ENCODE peak calls at places on chromosomes 7 and 10, in five cellular contexts. B is K562, K is GM12878, C is H1, Z is HepG2. I is an unnamed sample.
A peak's percentile ranks its signal among the peaks of the same experiment; 100 is the strongest.

GRCh38 chr7:133053321-133053891 is 28.5 kb downstream of the CHCHD3 start:
- DNase-seq in C (no peak), B (no peak), K (no peak), Z (no peak), I (no peak)

GRCh38 chr10:120503695-120504094 is 46.7 kb downstream of the PLPP4 start:
- DNase-seq in C (no peak), B (no peak), Z (no peak), K (no peak), I (no peak)

GRCh38 chr7:51644216-51644615 is 327.6 kb upstream of the COBL start:
- DNase-seq in C (no peak), Z (no peak), B (no peak), K (no peak), I (no peak)

GRCh38 chr7:74002474-74003017 is 25.4 kb upstream of the ELN start:
- DNase-seq in B (no peak), Z (no peak), K (no peak), C (no peak), I (no peak)

GRCh38 chr10:96299383-96299782 is 4.9 kb upstream of the DNTT start:
- DNase-seq in B (no peak), Z (no peak), C (no peak), K (no peak), I (no peak)

GRCh38 chr10:18328941-18329340 is 188.7 kb downstream of the CACNB2 start:
- DNase-seq in K (no peak), B (no peak), C (no peak), Z (no peak), I (no peak)

GRCh38 chr7:117682681-117683385 is 190.4 kb downstream of the CTTNBP2 start:
- DNase-seq in B (no peak), C (no peak), Z (no peak), K (no peak), I (peak; percentile 28)

GRCh38 chr10:86402283-86402931 is 35.8 kb upstream of the GRID1 start:
- DNase-seq in K (no peak), B (no peak), C (no peak), Z (peak; percentile 20), I (peak; percentile 34)

GRCh38 chr7:128069367-128070364 is 38.4 kb upstream of the LRRC4 start:
- DNase-seq in Z (no peak), C (no peak), K (no peak), B (no peak), I (no peak)

GRCh38 chr10:80529604-80530003 is 8.1 kb upstream of the SH2D4B start:
- DNase-seq in Z (no peak), C (no peak), B (no peak), K (no peak), I (no peak)

GRCh38 chr7:31957756-31958155 is 112.5 kb downstream of the PDE1C start:
- DNase-seq in K (no peak), C (no peak), B (no peak), Z (no peak), I (no peak)

GRCh38 chr10:100742067-100742771 is 3.2 kb upstream of the PAX2 start:
- DNase-seq in Z (no peak), B (no peak), C (peak; percentile 67), K (no peak), I (peak; percentile 54)

GRCh38 chr7:134016223-134016941 is 110.8 kb upstream of the LRGUK start:
- DNase-seq in B (peak; percentile 58), K (no peak), C (peak; percentile 60), Z (peak; percentile 21), I (peak; percentile 73)

GRCh38 chr10:8050561-8051108 is 3.9 kb upstream of the GATA3 start:
- DNase-seq in K (no peak), C (no peak), B (no peak), Z (peak; percentile 93), I (peak; percentile 64)

GRCh38 chr7:88020953-88021650 is 87.1 kb downstream of the ADAM22 start:
- DNase-seq in Z (no peak), K (no peak), B (no peak), C (no peak), I (no peak)

GRCh38 chr10:92914478-92915066 is 66.3 kb downstream of the EXOC6 start:
- DNase-seq in B (peak; percentile 75), Z (peak; percentile 68), K (no peak), C (peak; percentile 73), I (peak; percentile 88)

GRCh38 chr10:108691126-108691525 is 1232.2 kb downstream of the XPNPEP1 start:
- DNase-seq in Z (no peak), C (no peak), K (no peak), B (no peak), I (peak; percentile 22)
- H3K79me2 ChIP-seq in Z (no peaks in the 10 kb centered on the region), C (no peaks in the 10 kb centered on the region), K (no peaks in the 10 kb centered on the region), B (no peaks in the 10 kb centered on the region), I (no peaks in the 10 kb centered on the region)

GRCh38 chr7:3151784-3152183 is 108.1 kb upstream of the CARD11 start:
- DNase-seq in B (no peak), C (no peak), K (no peak), Z (no peak), I (no peak)

GRCh38 chr7:3152714-3153113 is 109.0 kb upstream of the CARD11 start:
- DNase-seq in Z (no peak), K (no peak), B (no peak), C (no peak), I (no peak)

GRCh38 chr7:3149231-3149960 is 105.7 kb upstream of the CARD11 start:
- DNase-seq in K (no peak), Z (no peak), B (no peak), C (no peak), I (no peak)

GRCh38 chr7:3153118-3153517 is 109.5 kb upstream of the CARD11 start:
- DNase-seq in C (no peak), Z (no peak), K (no peak), B (no peak), I (no peak)

GRCh38 chr7:3149961-3150516 is 106.4 kb upstream of the CARD11 start:
- DNase-seq in B (no peak), Z (no peak), C (no peak), K (no peak), I (no peak)
- TF ChIP-seq CREB1 in B (no peak), Z (no peak), C (no peak), K (no peak), I (no peak)

GRCh38 chr7:101998904-101999236 is 181.4 kb downstream of the CUX1 start:
- DNase-seq in Z (no peak), C (no peak), B (no peak), K (no peak), I (peak; percentile 44)

GRCh38 chr7:101996876-101997275 is 179.4 kb downstream of the CUX1 start:
- DNase-seq in K (no peak), Z (no peak), C (no peak), B (no peak), I (no peak)

GRCh38 chr7:101998029-101998903 is 180.8 kb downstream of the CUX1 start:
- DNase-seq in K (no peak), C (no peak), B (no peak), Z (no peak), I (no peak)

GRCh38 chr7:101995121-101995520 is 177.7 kb downstream of the CUX1 start:
- DNase-seq in K (no peak), Z (no peak), C (no peak), B (no peak), I (no peak)

DNA sequence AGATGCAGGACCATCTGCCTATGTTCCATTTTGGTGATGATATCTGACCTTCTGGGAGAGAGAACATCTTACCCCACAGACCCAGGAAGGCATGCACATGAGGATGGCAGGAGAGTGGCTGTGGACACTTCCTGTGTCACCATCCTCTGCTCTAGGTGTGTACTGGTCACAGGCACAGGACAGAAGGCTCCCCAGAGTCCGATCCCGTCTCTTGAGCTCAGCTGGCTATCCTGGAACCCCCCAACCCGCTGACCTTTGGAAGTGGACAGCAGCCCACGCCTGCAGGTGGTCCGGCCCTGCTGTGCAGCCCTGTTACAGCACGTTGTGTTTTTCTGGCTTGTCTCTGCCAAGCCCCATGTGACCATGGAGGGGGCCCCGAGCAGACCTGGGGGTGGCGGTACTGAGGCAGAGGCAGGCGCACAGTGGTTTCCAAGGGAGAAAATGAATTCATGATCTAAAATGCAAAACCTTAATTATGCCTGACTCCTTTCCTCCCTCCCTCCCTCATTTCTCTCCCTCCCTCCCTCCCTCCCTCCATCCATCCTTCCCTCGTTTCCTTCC is 178.8 kb downstream of the CUX1 start:
- DNase-seq in K (no peak), B (no peak), Z (no peak), C (no peak), I (peak; percentile 22)
- TF ChIP-seq CTCF in K (no peak), B (peak; percentile 8), Z (no peak), C (no peak), I (peak; percentile 38)

GRCh38 chr7:98293746-98294145 is 12.3 kb downstream of the BRI3 start:
- DNase-seq in B (no peak), C (no peak), Z (no peak), K (no peak), I (no peak)
- H3K79me2 ChIP-seq in B (no peaks in the 10 kb centered on the region), C (peaks cover 11% of the 10 kb centered on the region), Z (peaks cover 3% of the 10 kb centered on the region), K (no peaks in the 10 kb centered on the region), I (peaks cover 23% of the 10 kb centered on the region)

GRCh38 chr7:55018361-55019328 is at the start of gene EGFR:
- DNase-seq in B (no peak), Z (no peak), C (peak; percentile 75), K (no peak), I (peak; percentile 75)
- TF ChIP-seq CREB1 in B (no peak), Z (no peak), C (no peak), K (no peak), I (no peak)

DNA sequence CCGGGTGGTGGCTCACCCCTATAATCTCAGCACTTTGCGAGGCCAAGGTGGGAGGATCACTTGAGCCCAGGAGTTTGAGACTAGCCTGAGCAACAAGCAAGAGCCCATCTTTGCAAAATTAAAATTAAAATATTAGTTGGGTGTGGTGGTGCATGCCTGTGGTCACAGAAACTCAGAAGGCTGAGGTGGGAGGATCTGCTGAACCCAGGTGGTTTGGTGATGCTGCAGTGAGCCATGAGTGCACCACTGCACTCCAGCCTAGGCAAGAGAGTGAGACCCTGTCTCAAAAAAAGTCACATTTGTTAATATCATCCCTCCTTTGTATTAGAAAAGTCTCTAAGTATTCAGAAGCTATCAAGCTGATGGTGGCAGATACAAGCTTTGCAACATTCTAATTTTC is 317.5 kb downstream of the ANKRD30A start:
- DNase-seq in Z (no peak), C (no peak), B (no peak), K (no peak), I (no peak)
- TF ChIP-seq CTCF in Z (no peak), C (no peak), B (no peak), K (no peak), I (no peak)

DNA sequence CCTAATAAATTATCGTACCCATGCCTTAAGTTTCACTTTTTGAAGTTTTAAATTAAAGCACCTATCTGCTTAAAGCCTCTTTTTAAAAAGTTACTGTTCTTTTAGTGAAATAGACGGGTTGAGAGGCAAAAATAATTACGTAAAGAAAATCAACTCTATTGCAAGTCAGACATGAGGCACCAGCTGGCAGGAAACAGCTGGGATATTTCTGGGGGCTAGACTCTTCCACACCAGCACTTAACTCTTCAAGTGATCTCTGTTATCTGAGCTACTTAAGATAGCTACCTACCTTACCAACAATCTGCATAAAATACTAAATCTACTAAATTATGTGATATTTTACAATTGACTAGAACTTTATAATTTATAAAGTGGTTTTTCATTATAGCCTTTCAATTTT is 35.8 kb downstream of the GBF1 start:
- DNase-seq in K (no peak), Z (no peak), B (no peak), C (no peak), I (no peak)
- H3K79me2 ChIP-seq in K (peaks cover 30% of the 10 kb centered on the region), Z (peaks cover 25% of the 10 kb centered on the region), B (peaks cover 68% of the 10 kb centered on the region), C (no peaks in the 10 kb centered on the region), I (no peaks in the 10 kb centered on the region)

DNA sequence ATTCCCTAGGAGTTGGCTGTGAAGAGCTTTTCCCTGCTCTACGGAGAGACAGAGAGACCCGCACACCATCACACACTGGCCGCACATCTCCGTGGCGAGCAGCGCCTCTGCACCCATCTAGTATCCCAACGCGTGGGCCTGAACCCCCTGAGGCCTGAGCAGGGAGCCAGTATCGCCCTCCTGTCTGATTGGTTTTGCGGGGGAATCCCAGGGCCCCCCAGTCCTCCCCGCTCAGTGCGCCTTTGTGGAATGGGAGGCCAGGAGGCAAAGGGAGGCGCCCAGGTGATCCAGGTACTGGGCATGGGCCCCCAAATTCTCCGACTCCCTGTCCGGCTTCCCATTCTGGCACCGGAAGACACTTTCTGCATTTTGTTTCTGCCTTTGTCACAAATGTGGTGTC is 344.3 kb downstream of the GLRX3 start:
- DNase-seq in K (no peak), C (no peak), B (no peak), Z (no peak), I (no peak)
- TF ChIP-seq CREB1 in K (no peak), C (no peak), B (no peak), Z (no peak), I (no peak)

I was measured in GM23338.